ENCODE peak calls at places on chromosome 1, in six cellular contexts. S, U, Q, X, F and H are unnamed samples.

GRCh38 chr1:1033731-1034437 is 14.0 kb downstream of the AGRN start:
- DNase-seq in S (no peak), U (no peak), Q (no peak), X (no peak), F (no peak), H (no peak)

GRCh38 chr1:237170149-237170548 is 128.2 kb downstream of the RYR2 start:
- DNase-seq in S (no peak), U (no peak), Q (no peak), X (no peak), F (no peak), H (no peak)

GRCh38 chr1:165632491-165632890 is 1.5 kb downstream of the MGST3 start:
- DNase-seq in S (no peak), U (no peak), Q (no peak), X (no peak), F (no peak), H (no peak)

GRCh38 chr1:221921936-221922335 is 180.0 kb upstream of the DUSP10 start:
- DNase-seq in S (no peak), U (no peak), Q (no peak), X (no peak), F (no peak), H (no peak)

GRCh38 chr1:228851196-228851595 is 115.9 kb downstream of the RHOU start:
- DNase-seq in S (no peak), U (no peak), Q (no peak), X (no peak), F (no peak), H (no peak)

GRCh38 chr1:3898994-3899775 is 887 bp downstream of the C1orf174 start:
- DNase-seq in S (no peak), U (no peak), Q (no peak), X (peak), F (no peak), H (peak)

GRCh38 chr1:180081474-180081873 is 73.2 kb upstream of the QSOX1 start:
- DNase-seq in S (no peak), U (no peak), Q (no peak), X (no peak), F (no peak), H (no peak)

GRCh38 chr1:150155413-150156071 is 5.8 kb downstream of the PLEKHO1 start:
- DNase-seq in S (no peak), U (no peak), Q (no peak), X (no peak), F (no peak), H (no peak)

GRCh38 chr1:203278087-203278884 is 27.0 kb upstream of the BTG2 start:
- DNase-seq in S (no peak), U (peak), Q (peak), X (no peak), F (peak), H (no peak)
- TF ChIP-seq POLR2A in S (no peak), U (no peak), Q (no peak), X (no peak), F (peak), H (no peak)

GRCh38 chr1:58784758-58785423 is 1.0 kb upstream of the JUN start:
- DNase-seq in S (peak), U (peak), Q (peak), X (peak), F (peak), H (peak)
- TF ChIP-seq POLR2A in S (peak), U (peak), Q (peak), X (no peak), F (no peak), H (no peak)

DNA sequence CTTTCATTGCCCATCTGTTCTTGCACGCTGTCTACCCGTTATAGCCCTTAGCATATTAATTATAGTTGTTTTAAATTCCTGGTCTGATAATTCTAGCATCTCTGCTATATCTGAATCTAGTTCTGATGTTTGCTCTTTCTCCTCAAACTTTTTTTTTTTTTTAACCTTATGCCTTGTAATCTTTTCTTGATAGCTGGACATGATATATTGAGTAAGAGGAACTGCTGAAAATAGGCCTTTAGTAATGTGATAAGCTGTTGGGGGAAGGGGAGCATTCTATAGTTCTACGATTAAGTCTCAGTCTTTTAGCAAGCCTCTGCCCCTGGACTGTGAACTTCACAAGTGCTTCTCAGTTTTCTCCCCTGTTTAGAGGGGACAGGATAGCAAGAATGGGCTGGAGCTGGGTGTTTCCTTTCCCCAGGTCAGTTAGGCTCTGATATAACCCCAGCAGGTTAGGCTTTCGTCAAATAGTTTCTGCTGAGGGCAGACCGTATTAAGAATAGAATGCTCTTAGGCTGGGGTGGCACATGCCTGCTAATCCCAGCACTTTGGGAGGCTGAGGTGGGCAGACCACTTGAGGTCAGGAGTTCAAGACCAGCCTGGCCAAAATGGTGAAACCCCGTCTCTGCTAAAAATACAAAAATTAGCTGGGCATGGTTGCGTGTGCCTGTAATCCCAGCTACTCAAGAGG is 62.2 kb downstream of the ZFYVE9 start:
- DNase-seq in S (no peak), U (no peak), Q (no peak), X (no peak), F (no peak), H (peak)
- TF ChIP-seq POLR2A in S (no peak), U (no peak), Q (no peak), X (no peak), F (no peak), H (no peak)

GRCh38 chr1:161399257-161399998 is 31.8 kb upstream of the CFAP126 start:
- DNase-seq in S (peak), U (peak), Q (peak), X (peak), F (peak), H (peak)
- TF ChIP-seq POLR2A in S (peak), U (no peak), Q (peak), X (peak), F (peak), H (peak)

GRCh38 chr1:110916669-110917306 is 43.8 kb downstream of the CD53 start:
- DNase-seq in S (peak), U (no peak), Q (no peak), X (peak), F (no peak), H (peak)
- TF ChIP-seq POLR2A in S (no peak), U (no peak), Q (no peak), X (no peak), F (no peak), H (peak)

GRCh38 chr1:15526490-15527339 is at the start of gene DNAJC16:
- DNase-seq in S (peak), U (peak), Q (peak), X (peak), F (peak), H (peak)
- TF ChIP-seq POLR2A in S (peak), U (peak), Q (peak), X (peak), F (peak), H (peak)

GRCh38 chr1:235067396-235068154 is 61.1 kb downstream of the TOMM20 start:
- DNase-seq in S (no peak), U (peak), Q (peak), X (peak), F (peak), H (no peak)
- TF ChIP-seq POLR2A in S (no peak), U (no peak), Q (peak), X (no peak), F (peak), H (no peak)

DNA sequence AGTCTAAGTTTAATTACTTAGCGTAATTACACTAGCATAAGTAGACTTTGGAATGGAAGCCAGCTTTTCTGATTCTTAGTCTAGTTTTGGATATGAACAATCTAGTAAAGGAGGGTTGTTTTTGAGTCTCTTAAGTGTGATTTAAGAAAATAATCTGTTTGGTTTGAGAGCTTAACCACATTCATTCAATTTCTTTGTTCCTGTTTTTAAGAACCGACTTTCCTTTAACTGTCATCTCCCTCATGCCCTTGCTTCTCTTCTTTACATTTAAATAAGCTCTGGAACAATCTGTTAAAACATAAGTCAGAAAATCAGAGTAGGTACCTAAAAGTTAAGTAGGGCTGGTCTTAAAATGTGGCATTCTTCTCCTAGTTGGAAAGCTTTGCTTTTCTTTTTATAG is 27.7 kb downstream of the CDC42 start:
- DNase-seq in S (no peak), U (no peak), Q (no peak), X (no peak), F (no peak), H (no peak)
- TF ChIP-seq POLR2A in S (no peak), U (no peak), Q (no peak), X (no peak), F (no peak), H (no peak)

DNA sequence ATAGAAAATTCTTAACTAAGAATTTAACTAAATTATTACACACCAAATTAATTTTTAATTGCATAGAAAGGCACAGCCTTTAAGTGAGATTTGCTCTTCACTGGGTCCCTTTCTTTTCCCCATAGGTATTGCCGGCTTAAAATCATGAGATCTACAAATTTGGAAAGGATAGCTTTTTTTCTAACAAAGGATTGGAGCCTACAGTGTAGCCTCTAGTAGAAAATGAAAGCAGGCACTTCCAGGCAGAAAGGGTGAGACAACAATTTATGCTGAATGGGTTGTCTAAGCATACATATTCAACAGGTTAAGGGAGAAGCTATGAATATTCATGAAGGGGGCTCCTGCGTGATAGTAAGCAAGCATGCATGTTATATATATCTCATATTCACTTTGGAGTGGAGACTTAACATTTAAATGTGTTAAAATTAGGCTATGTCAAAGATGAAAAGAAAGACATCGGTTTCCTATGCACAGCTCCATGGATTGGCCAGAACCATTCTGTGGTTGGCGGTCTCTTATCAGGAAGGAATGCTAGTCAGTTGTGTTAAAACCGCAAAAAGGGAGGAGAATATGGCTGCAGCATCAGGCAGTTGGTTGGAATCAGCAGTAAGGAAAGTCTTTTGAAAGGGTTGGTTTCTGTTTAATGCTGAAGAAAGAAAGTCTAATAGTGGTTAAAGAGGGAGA is 66.0 kb downstream of the VCAM1 start:
- DNase-seq in S (no peak), U (no peak), Q (no peak), X (no peak), F (no peak), H (peak)
- TF ChIP-seq POLR2A in S (no peak), U (no peak), Q (no peak), X (no peak), F (no peak), H (peak)